ENCODE peak calls at places on chromosomes 2 and 18, in eight cellular contexts. M is GM03348; B is amniotic stem cell; E is left ventricle myocardium superior; Q is anterior cingulate cortex; L is SK-MEL-5; A is cardiac fibroblast; D is stimulated activated CD8-positive, alpha-beta memory T cell treated with anti-CD3 and anti-CD28 coated beads, Interleukin-7, amount 100 ng/mL, for 1 hour. H is an unnamed sample.

GRCh38 chr2:20015482-20016083 is 3.1 kb upstream of the MATN3 start:
- DNase-seq in M (peak; percentile 72), B (peak; percentile 68), E (no peak), Q (no peak), L (peak; percentile 78), A (peak; percentile 80), D (no peak), H (no peak)

GRCh38 chr18:54776282-54776977 is 51.8 kb upstream of the RAB27B start:
- DNase-seq in M (peak; percentile 88), B (peak; percentile 95), E (no peak), Q (no peak), L (peak; percentile 83), A (peak; percentile 97), D (no peak), H (no peak)

GRCh38 chr2:168118733-168119518 is 128.5 kb downstream of the STK39 start:
- DNase-seq in M (peak; percentile 56), B (peak; percentile 77), E (no peak), Q (no peak), L (peak; percentile 85), A (peak; percentile 86), D (no peak), H (no peak)

GRCh38 chr2:217993055-217993645 is 9.6 kb downstream of the TNS1 start:
- DNase-seq in M (no peak), B (no peak), E (no peak), Q (no peak), L (no peak), A (peak; percentile 75), D (no peak), H (peak; percentile 1)

GRCh38 chr2:158321264-158321663 is 135.3 kb downstream of the CCDC148 start:
- DNase-seq in M (no peak), B (no peak), E (no peak), Q (no peak), L (no peak), A (peak; percentile 51), D (no peak), H (no peak)

GRCh38 chr2:122078451-122078850 is 323.0 kb downstream of the TSN start:
- DNase-seq in M (peak; percentile 41), B (no peak), E (no peak), Q (no peak), L (no peak), A (peak; percentile 66), D (no peak), H (no peak)

GRCh38 chr2:169670215-169670651 is 24.0 kb downstream of the CFAP210 start:
- DNase-seq in M (no peak), B (no peak), E (no peak), Q (no peak), L (no peak), A (peak; percentile 44), D (no peak), H (no peak)

GRCh38 chr18:43115076-43116035 is at the start of gene RIT2:
- DNase-seq in M (no peak), B (no peak), E (no peak), Q (peak; percentile 13), L (no peak), A (no peak), D (no peak), H (no peak)

GRCh38 chr2:120230515-120231471 is 7.6 kb upstream of the TMEM185B start:
- DNase-seq in M (no peak), B (no peak), E (peak; percentile 19), Q (no peak), L (no peak), A (no peak), D (no peak), H (no peak)

GRCh38 chr2:66729391-66729790 is 294.5 kb downstream of the MEIS1 start:
- DNase-seq in M (peak; percentile 9), B (no peak), E (no peak), Q (no peak), L (no peak), A (no peak), D (no peak), H (no peak)